ENCODE peak calls at places on chromosomes 13 and 19, in four cellular contexts. Q, B, V and N are unnamed samples.
A peak's percentile ranks its signal among the peaks of the same experiment; 100 is the strongest.

GRCh38 chr19:47324502-47324901 is 7.5 kb upstream of the C5AR2 start:
- DNase-seq in Q (no peak), B (peak; percentile 50), V (no peak), N (peak; percentile 82)

GRCh38 chr19:39297931-39298634 is 1.9 kb downstream of the IFNL1 start:
- DNase-seq in Q (peak; percentile 23), B (no peak), V (no peak), N (peak; percentile 61)

GRCh38 chr13:92224052-92224821 is 825.8 kb downstream of the GPC5 start:
- DNase-seq in Q (no peak), B (peak; percentile 14), V (peak; percentile 80), N (no peak)

GRCh38 chr19:51029718-51030117 is 3.3 kb upstream of the KLK11 start:
- DNase-seq in Q (no peak), B (no peak), V (no peak), N (peak; percentile 9)

GRCh38 chr19:47430041-47430802 is 10.9 kb upstream of the MEIS3 start:
- DNase-seq in Q (no peak), B (no peak), V (peak; percentile 27), N (no peak)

GRCh38 chr13:49569993-49570689 is 15.2 kb downstream of the RCBTB1 start:
- DNase-seq in Q (no peak), B (no peak), V (no peak), N (no peak)

GRCh38 chr19:35533822-35534521 is 716 bp downstream of the GAPDHS start:
- DNase-seq in Q (peak; percentile 35), B (peak; percentile 16), V (peak; percentile 57), N (no peak)

GRCh38 chr19:5434970-5435641 is 20.1 kb upstream of the ZNRF4 start:
- DNase-seq in Q (no peak), B (no peak), V (peak; percentile 94), N (no peak)

GRCh38 chr19:55441319-55441691 is 1.8 kb downstream of the SHISA7 start:
- DNase-seq in Q (no peak), B (no peak), V (no peak), N (no peak)

GRCh38 chr19:2037676-2038255 is 13.3 kb downstream of the MKNK2 start:
- DNase-seq in Q (no peak), B (no peak), V (no peak), N (no peak)

GRCh38 chr13:98468352-98468751 is 108.6 kb downstream of the STK24 start:
- DNase-seq in Q (no peak), B (no peak), V (no peak), N (no peak)

GRCh38 chr19:7554990-7555864 is 19.7 kb downstream of the PNPLA6 start:
- DNase-seq in Q (no peak), B (no peak), V (no peak), N (no peak)

GRCh38 chr19:39246951-39247669 is 1.5 kb downstream of the IFNL4 start:
- DNase-seq in Q (no peak), B (no peak), V (no peak), N (no peak)

GRCh38 chr19:543912-544608 is at the start of gene GZMM:
- DNase-seq in Q (no peak), B (no peak), V (no peak), N (no peak)

GRCh38 chr19:10105241-10106099 is 692 bp upstream of the PPAN start:
- DNase-seq in Q (no peak), B (no peak), V (no peak), N (no peak)

GRCh38 chr13:99269627-99270252 is 11.6 kb upstream of the GPR18 start:
- DNase-seq in Q (no peak), B (no peak), V (peak; percentile 78), N (no peak)

GRCh38 chr19:2533072-2533425 is 57.1 kb downstream of the GADD45B start:
- DNase-seq in Q (no peak), B (no peak), V (no peak), N (no peak)

GRCh38 chr13:84607614-84608013 is 725.3 kb upstream of the SLITRK1 start:
- DNase-seq in Q (no peak), B (peak; percentile 5), V (peak; percentile 75), N (peak; percentile 77)

DNA sequence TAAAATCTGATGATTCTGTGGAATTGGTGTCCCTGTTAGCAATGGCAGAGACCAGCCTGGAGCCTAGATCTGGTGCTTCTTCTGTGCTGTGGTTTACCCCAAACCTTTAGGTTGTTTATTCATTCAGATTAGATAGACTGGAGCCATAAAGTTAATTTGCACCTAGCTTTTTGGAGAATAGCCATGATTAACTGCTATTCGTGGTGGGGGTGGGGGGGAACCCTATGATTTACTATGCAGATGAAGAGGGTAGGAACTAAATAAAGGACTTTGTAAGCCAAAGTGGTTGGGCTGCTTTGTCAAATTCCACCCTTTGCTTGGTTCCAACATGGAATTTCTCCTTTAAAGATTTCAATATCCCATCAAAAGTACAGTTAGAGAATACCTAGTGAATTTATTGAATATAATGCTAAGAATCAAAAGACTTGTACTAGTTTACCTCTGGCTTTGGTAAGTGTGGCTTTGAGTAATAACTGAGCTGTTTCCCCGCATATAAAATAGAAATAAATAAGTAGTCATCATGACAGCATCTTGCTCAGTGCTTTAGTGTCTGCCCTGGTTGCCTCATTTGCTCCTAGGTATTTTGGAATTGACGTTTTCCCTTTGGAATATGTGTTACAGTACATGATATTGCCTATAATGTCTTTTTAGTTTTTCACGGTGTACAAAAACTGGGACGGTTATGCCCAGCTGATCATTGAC is 27.6 kb downstream of the SKA3 start:
- DNase-seq in Q (no peak), B (no peak), V (no peak), N (no peak)
- H3K27ac ChIP-seq in Q (no peak overlapping the region), B (no peak overlapping the region), V (no peak overlapping the region), N (no peak overlapping the region)

GRCh38 chr13:50636007-50636704 is 207.3 kb downstream of the DLEU7 start:
- DNase-seq in Q (no peak), B (no peak), V (no peak), N (no peak)
- H3K27ac ChIP-seq in Q (peak overlapping the region; percentile 54), B (peak overlapping the region; percentile 38), V (no peak overlapping the region), N (no peak overlapping the region)

GRCh38 chr19:57820599-57820998 is 5.9 kb upstream of the ZNF552 start:
- DNase-seq in Q (no peak), B (no peak), V (no peak), N (no peak)
- H3K27ac ChIP-seq in Q (peak overlapping the region; percentile 83), B (no peak overlapping the region), V (no peak overlapping the region), N (no peak overlapping the region)

GRCh38 chr19:54201980-54202379 is 1.3 kb downstream of the RPS9 start:
- DNase-seq in Q (no peak), B (no peak), V (no peak), N (peak; percentile 63)

GRCh38 chr19:54203151-54203611 is 2.5 kb downstream of the RPS9 start:
- DNase-seq in Q (no peak), B (no peak), V (peak; percentile 13), N (no peak)

GRCh38 chr19:54206831-54207177 is 6.1 kb downstream of the RPS9 start:
- DNase-seq in Q (no peak), B (no peak), V (no peak), N (no peak)

GRCh38 chr19:54206030-54206830 is 5.6 kb downstream of the RPS9 start:
- DNase-seq in Q (no peak), B (no peak), V (no peak), N (peak; percentile 73)

GRCh38 chr19:54204767-54205468 is 4.3 kb downstream of the RPS9 start:
- DNase-seq in Q (no peak), B (no peak), V (no peak), N (peak; percentile 7)
- H3K27ac ChIP-seq in Q (no peak overlapping the region), B (peak overlapping the region; percentile 2), V (no peak overlapping the region), N (no peak overlapping the region)

GRCh38 chr13:114059946-114060860 is 72.2 kb downstream of the RASA3 start:
- DNase-seq in Q (peak; percentile 62), B (peak; percentile 53), V (no peak), N (no peak)
- H3K27ac ChIP-seq in Q (no peak overlapping the region), B (peak overlapping the region; percentile 70), V (peak overlapping the region; percentile 17), N (no peak overlapping the region)

DNA sequence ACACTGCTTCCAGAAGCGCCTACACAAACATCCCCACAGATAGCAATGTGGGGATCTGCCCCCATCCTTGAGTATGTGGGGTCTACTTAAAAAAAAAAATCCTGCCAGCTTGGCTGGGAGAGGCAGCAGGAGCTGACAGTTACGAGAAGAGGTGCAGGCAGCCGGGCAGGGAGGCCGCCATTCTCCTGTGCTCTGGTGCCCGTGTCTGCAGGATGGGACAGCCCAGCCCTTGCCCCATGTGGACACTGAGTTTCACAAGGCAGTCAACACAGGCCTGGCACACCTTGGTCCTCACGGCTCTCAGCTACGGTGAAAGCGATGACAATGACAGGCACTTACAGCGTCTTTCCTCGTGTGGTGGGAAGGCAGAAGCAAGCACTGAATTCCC is 24.0 kb downstream of the MPND start:
- DNase-seq in Q (no peak), B (no peak), V (no peak), N (no peak)
- H3K27ac ChIP-seq in Q (peak overlapping the region; percentile 79), B (peak overlapping the region; percentile 100), V (no peak overlapping the region), N (no peak overlapping the region)

GRCh38 chr13:44930280-44930679 is 59.0 kb downstream of the NUFIP1 start:
- DNase-seq in Q (no peak), B (no peak), V (no peak), N (no peak)

GRCh38 chr13:44932850-44933251 is 56.4 kb downstream of the NUFIP1 start:
- DNase-seq in Q (no peak), B (peak; percentile 28), V (peak; percentile 49), N (peak; percentile 62)

GRCh38 chr13:44930907-44931676 is 58.2 kb downstream of the NUFIP1 start:
- DNase-seq in Q (no peak), B (no peak), V (no peak), N (no peak)

GRCh38 chr13:44934724-44935123 is 54.5 kb downstream of the NUFIP1 start:
- DNase-seq in Q (no peak), B (no peak), V (peak; percentile 67), N (no peak)

GRCh38 chr13:44932171-44932849 is 57.0 kb downstream of the NUFIP1 start:
- DNase-seq in Q (no peak), B (no peak), V (peak; percentile 72), N (no peak)
- H3K27ac ChIP-seq in Q (peak overlapping the region; percentile 50), B (peak overlapping the region; percentile 60), V (no peak overlapping the region), N (peak overlapping the region; percentile 92)